ENCODE peak calls at places on chromosomes 4 and X, in nine cellular contexts. G is H9, C is MM.1S, F is hepatocyte, B is HepG2, Z is astrocyte, J is mesendoderm, O is trophoblast cell, X is OCI-LY7. W is an unnamed sample.

GRCh38 chr4:154982187-154983047 is 201.3 kb downstream of the RBM46 start:
- DNase-seq in G (peak), C (peak), F (peak), B (peak), Z (peak), J (peak), O (peak), X (peak), W (peak)

GRCh38 chr4:80173841-80174240 is 23.5 kb upstream of the PRDM8 start:
- DNase-seq in G (no peak), C (no peak), F (no peak), B (no peak), Z (peak), J (peak), O (no peak), X (no peak), W (peak)

GRCh38 chr4:145881991-145882390 is 56.6 kb downstream of the ZNF827 start:
- DNase-seq in G (no peak), C (peak), F (peak), B (no peak), Z (no peak), J (no peak), O (peak), X (peak), W (no peak)

GRCh38 chr4:108758498-108758897 is 4.4 kb downstream of the ETNPPL start:
- DNase-seq in G (no peak), C (no peak), F (no peak), B (no peak), Z (no peak), J (no peak), O (no peak), X (no peak), W (no peak)

GRCh38 chr4:172153694-172154093 is 340.5 kb downstream of the GALNTL6 start:
- DNase-seq in G (no peak), C (no peak), F (no peak), B (no peak), Z (no peak), J (peak), O (no peak), X (no peak), W (no peak)

GRCh38 chr4:133157460-133158160 is 8.5 kb downstream of the PCDH10 start:
- DNase-seq in G (no peak), C (no peak), F (no peak), B (no peak), Z (no peak), J (peak), O (no peak), X (no peak), W (peak)

GRCh38 chr4:103853627-103854026 is 133.8 kb upstream of the TACR3 start:
- DNase-seq in G (no peak), C (no peak), F (peak), B (no peak), Z (no peak), J (peak), O (peak), X (no peak), W (no peak)

GRCh38 chrX:118528089-118528753 is 32.6 kb downstream of the DOCK11 start:
- DNase-seq in G (no peak), C (peak), F (no peak), B (no peak), Z (no peak), J (no peak), O (peak), X (peak), W (no peak)

GRCh38 chr4:112451831-112452230 is 64.1 kb downstream of the NEUROG2 start:
- DNase-seq in G (no peak), C (no peak), F (no peak), B (no peak), Z (no peak), J (peak), O (no peak), X (no peak), W (no peak)

GRCh38 chr4:89837385-89837995 is 529 bp upstream of the SNCA start:
- DNase-seq in G (peak), C (no peak), F (peak), B (no peak), Z (peak), J (peak), O (peak), X (no peak), W (peak)

DNA sequence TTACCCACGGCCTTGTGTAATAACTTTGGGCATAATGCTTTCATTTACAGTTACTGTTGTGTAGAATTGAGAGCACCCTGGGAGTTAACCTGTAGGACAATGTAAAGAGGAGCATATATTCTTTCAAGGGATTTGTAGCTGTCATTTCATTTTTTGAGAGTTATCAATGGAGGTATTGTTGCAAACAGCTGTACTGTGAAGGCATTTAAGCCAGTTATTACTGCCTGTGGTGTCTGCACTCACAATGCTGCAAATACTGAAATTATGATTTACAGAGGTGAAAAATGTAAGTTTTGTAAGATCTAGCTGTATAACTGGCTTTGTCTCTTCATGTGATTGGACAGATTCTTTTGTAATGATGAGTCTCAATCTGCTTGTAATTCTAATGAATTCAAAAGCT is 131.5 kb upstream of the FAT1 start:
- DNase-seq in G (no peak), C (no peak), F (no peak), B (no peak), Z (no peak), J (no peak), O (no peak), X (no peak), W (no peak)
- H3K4me2 ChIP-seq in G (no peak), C (no peak), F (no peak), B (no peak), Z (no peak), J (no peak), O (no peak), X (no peak), W (no peak)

DNA sequence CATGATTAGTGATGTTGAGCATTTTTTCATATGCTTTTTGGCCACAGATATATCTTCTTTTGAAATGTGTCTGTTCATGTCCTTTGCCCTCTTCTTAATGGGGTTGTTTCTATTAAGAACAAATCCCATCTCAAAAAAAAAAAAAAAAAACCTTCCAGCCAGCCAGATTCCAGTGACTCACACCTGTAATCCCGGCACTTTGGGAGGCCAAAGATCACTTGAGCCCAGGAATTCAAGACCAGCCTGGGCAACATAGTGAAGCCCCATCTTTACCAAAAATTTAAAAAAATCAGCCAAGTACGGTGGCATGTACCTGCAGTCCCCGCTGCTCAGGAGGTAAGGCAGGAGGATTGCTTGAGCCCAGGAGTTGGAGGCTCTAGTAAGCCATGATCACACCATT is 5.1 kb downstream of the RAB33B start:
- DNase-seq in G (no peak), C (no peak), F (no peak), B (peak), Z (no peak), J (peak), O (peak), X (no peak), W (peak)
- H3K4me2 ChIP-seq in G (no peak), C (no peak), F (peak), B (peak), Z (no peak), J (no peak), O (no peak), X (no peak), W (no peak)

DNA sequence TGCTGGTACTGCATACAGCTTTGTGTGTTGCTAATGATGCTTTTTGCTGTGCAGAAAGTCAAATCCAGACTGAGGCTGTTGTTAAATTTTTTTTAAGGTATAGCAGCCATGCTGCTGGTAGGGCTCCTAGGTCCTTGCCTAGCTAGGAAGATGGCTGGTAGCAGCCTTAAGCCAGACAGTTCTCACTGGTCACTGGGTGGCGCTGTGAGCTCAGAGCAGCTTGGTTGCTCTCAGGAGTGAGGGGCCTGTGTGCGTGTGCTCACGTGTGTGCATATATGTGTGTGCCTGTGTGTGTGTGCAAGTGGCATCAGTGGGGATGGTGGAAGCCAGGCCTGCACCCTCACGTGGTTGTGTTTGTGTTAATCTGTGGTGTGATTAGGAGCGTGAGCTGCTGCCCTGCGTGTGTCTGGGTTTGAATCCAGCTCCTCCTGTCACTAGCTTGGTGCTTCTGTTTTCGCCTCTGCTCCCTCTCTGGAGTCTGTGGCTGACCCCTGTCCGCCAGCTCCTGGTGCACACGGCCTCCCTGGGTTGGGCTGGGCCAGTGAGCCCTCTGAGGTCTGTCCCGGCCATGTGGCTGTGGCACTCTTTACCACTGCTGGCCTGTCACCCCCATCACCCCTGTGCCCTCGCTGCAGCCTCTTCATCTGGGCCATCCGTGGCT is 46.1 kb downstream of the SORCS2 start:
- DNase-seq in G (no peak), C (no peak), F (no peak), B (no peak), Z (no peak), J (peak), O (no peak), X (peak), W (no peak)
- H3K4me2 ChIP-seq in G (no peak), C (no peak), F (no peak), B (no peak), Z (no peak), J (no peak), O (no peak), X (no peak), W (no peak)

GRCh38 chr4:1874207-1874606 is 3.0 kb downstream of the NSD2 start:
- DNase-seq in G (no peak), C (no peak), F (no peak), B (no peak), Z (no peak), J (no peak), O (no peak), X (no peak), W (no peak)

GRCh38 chr4:1871471-1872021 is 353 bp downstream of the NSD2 start:
- DNase-seq in G (peak), C (peak), F (peak), B (no peak), Z (no peak), J (peak), O (peak), X (peak), W (no peak)

GRCh38 chr4:1873776-1874175 is 2.6 kb downstream of the NSD2 start:
- DNase-seq in G (no peak), C (no peak), F (no peak), B (no peak), Z (no peak), J (no peak), O (no peak), X (no peak), W (no peak)

GRCh38 chr4:1872918-1873269 is 1.7 kb downstream of the NSD2 start:
- DNase-seq in G (no peak), C (peak), F (no peak), B (no peak), Z (peak), J (no peak), O (no peak), X (peak), W (peak)

DNA sequence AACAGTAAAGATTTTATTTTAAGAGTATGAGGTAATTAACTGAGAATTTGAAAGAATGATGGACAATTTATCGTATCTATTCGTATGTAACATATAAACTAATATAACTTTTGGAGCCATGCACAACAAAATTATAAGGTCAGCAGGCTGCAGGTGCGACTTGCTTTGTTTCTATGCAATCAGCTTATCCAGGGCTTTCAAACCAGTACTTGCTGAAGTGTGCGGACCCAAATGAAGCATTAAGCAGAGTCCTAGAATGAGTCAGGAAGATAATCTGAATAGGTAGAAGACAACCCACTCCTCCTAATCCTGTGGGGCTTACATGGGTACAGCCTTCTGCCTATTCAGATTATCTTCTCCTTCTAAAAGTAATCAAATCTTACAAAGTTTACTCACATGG is 2.1 kb downstream of the NSD2 start:
- DNase-seq in G (no peak), C (no peak), F (no peak), B (no peak), Z (no peak), J (no peak), O (no peak), X (no peak), W (no peak)
- H3K4me2 ChIP-seq in G (no peak), C (peak), F (peak), B (peak), Z (peak), J (no peak), O (no peak), X (peak), W (peak)

W was measured in fibroblast of lung.